ENCODE peak calls at places on chromosomes 1 and 21, in ten cellular contexts. L is NCI-H1417; U is non-pigmented ciliary epithelial cell; X is AML-193; J is HEK293T; Z is stimulated activated CD8-positive, alpha-beta memory T cell treated with anti-CD3 and anti-CD28 coated beads, Interleukin-7, amount 100 ng/mL, for 1 hour; R is GM19239; N is foreskin fibroblast; M is GM12891; P is activated CD8-positive, alpha-beta memory T cell treated with anti-CD3 and anti-CD28 coated beads for 1 hour. O is an unnamed sample.

GRCh38 chr1:203287109-203287893 is 18.0 kb upstream of the BTG2 start:
- DNase-seq in L (peak; percentile 61), U (no peak), X (peak; percentile 95), J (no peak), Z (no peak), R (peak; percentile 62), N (no peak), M (peak; percentile 57), P (peak; percentile 66), O (peak; percentile 98)

GRCh38 chr1:186435336-186435735 is 25.6 kb downstream of the PDC start:
- DNase-seq in L (no peak), U (no peak), X (peak; percentile 34), J (no peak), Z (no peak), R (no peak), N (peak; percentile 30), M (no peak), P (no peak), O (no peak)

GRCh38 chr1:171142451-171143121 is 42.5 kb upstream of the FMO2 start:
- DNase-seq in L (peak; percentile 78), U (no peak), X (no peak), J (no peak), Z (no peak), R (no peak), N (peak; percentile 87), M (no peak), P (no peak), O (no peak)

GRCh38 chr21:38170705-38171682 is 85.8 kb upstream of the KCNJ15 start:
- DNase-seq in L (peak; percentile 27), U (no peak), X (no peak), J (no peak), Z (no peak), R (no peak), N (peak; percentile 40), M (no peak), P (no peak), O (no peak)

GRCh38 chr1:185595835-185596667 is 138.1 kb upstream of the HMCN1 start:
- DNase-seq in L (peak; percentile 36), U (peak; percentile 3), X (peak; percentile 22), J (peak; percentile 75), Z (peak; percentile 4), R (peak; percentile 26), N (peak; percentile 68), M (peak; percentile 14), P (peak; percentile 30), O (peak; percentile 13)

GRCh38 chr1:232617237-232617636 is 12.7 kb downstream of the SIPA1L2 start:
- DNase-seq in L (no peak), U (no peak), X (no peak), J (no peak), Z (no peak), R (no peak), N (no peak), M (no peak), P (no peak), O (no peak)

GRCh38 chr21:18384771-18385170 is 18.8 kb downstream of the TMPRSS15 start:
- DNase-seq in L (peak; percentile 70), U (no peak), X (peak; percentile 41), J (peak; percentile 21), Z (no peak), R (no peak), N (no peak), M (no peak), P (no peak), O (no peak)

GRCh38 chr1:106843505-106843904 is 213.0 kb upstream of the PRMT6 start:
- DNase-seq in L (no peak), U (no peak), X (no peak), J (no peak), Z (no peak), R (no peak), N (no peak), M (no peak), P (no peak), O (no peak)

GRCh38 chr1:983736-984475 is 2.0 kb upstream of the PERM1 start:
- DNase-seq in L (peak; percentile 46), U (no peak), X (no peak), J (peak; percentile 78), Z (peak; percentile 41), R (peak; percentile 85), N (peak; percentile 46), M (peak; percentile 91), P (no peak), O (no peak)

GRCh38 chr1:23799570-23800395 is 771 bp downstream of the GALE start:
- DNase-seq in L (peak; percentile 71), U (no peak), X (no peak), J (no peak), Z (no peak), R (no peak), N (peak; percentile 87), M (peak; percentile 47), P (no peak), O (no peak)

GRCh38 chr1:67149179-67149770 is 14.5 kb upstream of the C1orf141 start:
- DNase-seq in L (peak; percentile 88), U (peak; percentile 50), X (peak; percentile 78), J (peak; percentile 88), Z (peak; percentile 9), R (peak; percentile 52), N (peak; percentile 87), M (peak; percentile 38), P (peak; percentile 17), O (peak; percentile 45)

GRCh38 chr1:101139130-101139529 is 97.7 kb upstream of the S1PR1 start:
- DNase-seq in L (no peak), U (no peak), X (no peak), J (no peak), Z (no peak), R (no peak), N (no peak), M (no peak), P (no peak), O (no peak)

GRCh38 chr1:25718738-25719137 is 81.3 kb upstream of the SELENON start:
- DNase-seq in L (no peak), U (no peak), X (no peak), J (no peak), Z (no peak), R (no peak), N (no peak), M (no peak), P (no peak), O (no peak)

GRCh38 chr1:86757272-86757984 is 53.1 kb downstream of the SH3GLB1 start:
- DNase-seq in L (no peak), U (no peak), X (no peak), J (no peak), Z (no peak), R (no peak), N (peak; percentile 54), M (no peak), P (no peak), O (no peak)

GRCh38 chr1:212860713-212861581 is 2.9 kb downstream of the FLVCR1 start:
- DNase-seq in L (peak; percentile 12), U (peak; percentile 6), X (no peak), J (no peak), Z (no peak), R (no peak), N (peak; percentile 30), M (no peak), P (no peak), O (no peak)

GRCh38 chr1:172764378-172764777 is 105.5 kb downstream of the FASLG start:
- DNase-seq in L (peak; percentile 28), U (no peak), X (no peak), J (no peak), Z (no peak), R (no peak), N (no peak), M (no peak), P (no peak), O (no peak)

GRCh38 chr1:184014271-184014670 is 23.3 kb downstream of the COLGALT2 start:
- DNase-seq in L (no peak), U (no peak), X (no peak), J (no peak), Z (no peak), R (no peak), N (peak; percentile 75), M (no peak), P (no peak), O (no peak)

GRCh38 chr1:241464985-241465384 is 54.6 kb downstream of the FH start:
- DNase-seq in L (no peak), U (no peak), X (no peak), J (no peak), Z (no peak), R (no peak), N (no peak), M (no peak), P (no peak), O (no peak)

GRCh38 chr21:42111811-42112210 is 40.7 kb downstream of the UMODL1 start:
- DNase-seq in L (no peak), U (no peak), X (no peak), J (no peak), Z (no peak), R (no peak), N (no peak), M (no peak), P (no peak), O (no peak)

GRCh38 chr1:162631546-162632233 is 574 bp upstream of the DDR2 start:
- DNase-seq in L (no peak), U (no peak), X (no peak), J (peak; percentile 65), Z (no peak), R (no peak), N (peak; percentile 90), M (no peak), P (no peak), O (no peak)

GRCh38 chr1:17201201-17202021 is 3.5 kb upstream of the PADI1 start:
- DNase-seq in L (no peak), U (no peak), X (no peak), J (no peak), Z (no peak), R (no peak), N (no peak), M (no peak), P (no peak), O (no peak)

GRCh38 chr1:53090227-53091147 is 28.5 kb downstream of the PODN start:
- DNase-seq in L (no peak), U (no peak), X (no peak), J (no peak), Z (no peak), R (no peak), N (no peak), M (no peak), P (no peak), O (no peak)

GRCh38 chr1:20633190-20634064 is at the start of gene PINK1:
- DNase-seq in L (peak; percentile 88), U (no peak), X (peak; percentile 63), J (peak; percentile 91), Z (peak; percentile 73), R (peak; percentile 89), N (peak; percentile 87), M (peak; percentile 83), P (peak; percentile 44), O (no peak)

GRCh38 chr1:19113362-19114092 is 96.5 kb downstream of the UBR4 start:
- DNase-seq in L (peak; percentile 2), U (peak; percentile 8), X (peak; percentile 28), J (peak; percentile 28), Z (no peak), R (no peak), N (peak; percentile 34), M (peak; percentile 27), P (no peak), O (no peak)

GRCh38 chr21:34157456-34158025 is 84.2 kb downstream of the MRPS6 start:
- DNase-seq in L (no peak), U (no peak), X (no peak), J (no peak), Z (no peak), R (no peak), N (no peak), M (no peak), P (no peak), O (no peak)

GRCh38 chr1:180042994-180043622 is 88.5 kb downstream of the CEP350 start:
- DNase-seq in L (no peak), U (peak; percentile 23), X (no peak), J (no peak), Z (no peak), R (no peak), N (peak; percentile 93), M (no peak), P (no peak), O (no peak)

GRCh38 chr21:44344541-44345183 is 5.5 kb upstream of the CFAP410 start:
- DNase-seq in L (no peak), U (no peak), X (no peak), J (no peak), Z (no peak), R (no peak), N (no peak), M (no peak), P (no peak), O (no peak)

GRCh38 chr21:21921410-21922232 is 923.4 kb downstream of the NCAM2 start:
- DNase-seq in L (peak; percentile 71), U (no peak), X (no peak), J (peak; percentile 18), Z (no peak), R (no peak), N (peak; percentile 4), M (no peak), P (no peak), O (no peak)